ENCODE peak calls at places on chromosomes 3 and 15, in six cellular contexts. C, L, B, P, A and R are unnamed samples.

GRCh38 chr3:22269827-22270226 is 518.8 kb upstream of the ZNF385D start:
- DNase-seq in B (no peak), L (no peak), C (no peak), P (no peak), A (peak), R (no peak)

GRCh38 chr3:51710631-51711351 is 3.9 kb downstream of the GRM2 start:
- DNase-seq in C (no peak), L (no peak), P (no peak), A (no peak), B (no peak), R (peak)

GRCh38 chr3:25820372-25820771 is 30.5 kb downstream of the OXSM start:
- DNase-seq in L (no peak), P (no peak), A (peak), C (peak), B (no peak), R (peak)

GRCh38 chr15:91948001-91948608 is 94.6 kb downstream of the SLCO3A1 start:
- DNase-seq in P (peak), L (no peak), B (no peak), A (peak), C (peak), R (peak)

GRCh38 chr3:55669133-55669532 is 182.0 kb upstream of the WNT5A start:
- DNase-seq in A (no peak), C (no peak), B (no peak), P (no peak), L (no peak), R (no peak)

GRCh38 chr3:112786002-112786590 is 60.6 kb downstream of the CD200R1L start:
- DNase-seq in C (peak), A (peak), L (no peak), P (no peak), B (peak), R (no peak)

GRCh38 chr3:187130346-187131066 is 8.8 kb downstream of the RPL39L start:
- DNase-seq in C (peak), B (no peak), L (no peak), P (no peak), A (peak), R (no peak)

GRCh38 chr3:69925506-69925905 is 74.0 kb upstream of the SAMMSON start:
- DNase-seq in L (no peak), P (no peak), B (no peak), C (peak), A (no peak), R (no peak)

GRCh38 chr15:68126415-68126814 is 72.3 kb downstream of the PIAS1 start:
- DNase-seq in A (no peak), L (no peak), C (no peak), P (no peak), B (no peak), R (no peak)

GRCh38 chr3:141602706-141603105 is 115.9 kb downstream of the RASA2 start:
- DNase-seq in C (no peak), B (no peak), P (no peak), L (no peak), A (no peak), R (no peak)

GRCh38 chr15:38992541-38993334 is 428.1 kb upstream of the RASGRP1 start:
- DNase-seq in B (no peak), C (no peak), L (no peak), A (no peak), P (no peak), R (no peak)

GRCh38 chr3:6791161-6791560 is 69.8 kb upstream of the GRM7 start:
- DNase-seq in C (no peak), A (no peak), L (no peak), P (no peak), B (no peak), R (no peak)

GRCh38 chr3:140597792-140598191 is 80.1 kb upstream of the TRIM42 start:
- DNase-seq in L (no peak), C (no peak), B (no peak), A (no peak), P (no peak), R (no peak)

GRCh38 chr15:77034620-77035467 is 36.1 kb downstream of the TSPAN3 start:
- DNase-seq in B (no peak), P (peak), L (no peak), C (no peak), A (no peak), R (peak)

GRCh38 chr3:43966126-43966525 is 275.4 kb downstream of the ABHD5 start:
- DNase-seq in P (no peak), L (no peak), C (no peak), B (no peak), A (no peak), R (no peak)

GRCh38 chr15:48554112-48554511 is 91.4 kb downstream of the FBN1 start:
- DNase-seq in B (no peak), A (peak), C (no peak), P (no peak), L (no peak), R (no peak)

GRCh38 chr3:126837773-126838172 is 133.7 kb downstream of the CHCHD6 start:
- DNase-seq in L (no peak), P (no peak), B (no peak), A (no peak), C (no peak), R (no peak)

GRCh38 chr3:107247116-107247515 is 130.1 kb upstream of the CCDC54 start:
- DNase-seq in A (no peak), C (no peak), L (no peak), P (no peak), B (no peak), R (no peak)

GRCh38 chr3:45123841-45124269 is 22.3 kb downstream of the CDCP1 start:
- DNase-seq in P (no peak), B (no peak), A (peak), C (peak), L (no peak), R (no peak)

GRCh38 chr15:89851665-89852341 is 37.2 kb upstream of the ANPEP start:
- DNase-seq in L (no peak), P (no peak), A (no peak), B (no peak), C (no peak), R (no peak)

GRCh38 chr3:13750731-13751130 is 129.1 kb downstream of the WNT7A start:
- DNase-seq in C (no peak), B (peak), A (no peak), L (no peak), P (no peak), R (no peak)

GRCh38 chr3:62233065-62233464 is 140.3 kb downstream of the FEZF2 start:
- DNase-seq in P (no peak), A (no peak), C (no peak), B (no peak), L (no peak), R (peak)

GRCh38 chr3:149658444-149659172 is 783 bp upstream of the WWTR1 start:
- DNase-seq in L (peak), A (peak), B (peak), C (peak), P (peak), R (peak)

GRCh38 chr15:66836476-66837030 is 134.5 kb downstream of the SMAD6 start:
- DNase-seq in L (no peak), C (no peak), B (no peak), A (no peak), P (no peak), R (no peak)

GRCh38 chr3:31173118-31173718 is 278.8 kb upstream of the GADL1 start:
- DNase-seq in A (no peak), B (no peak), C (no peak), P (no peak), L (no peak), R (no peak)

GRCh38 chr15:76117181-76117580 is 57.4 kb downstream of the TMEM266 start:
- DNase-seq in A (no peak), C (no peak), L (no peak), P (no peak), B (peak), R (no peak)

GRCh38 chr3:23591374-23591773 is 214.4 kb upstream of the UBE2E1 start:
- DNase-seq in P (no peak), B (no peak), L (no peak), C (no peak), A (no peak), R (no peak)

GRCh38 chr3:18079739-18080138 is 337.3 kb upstream of the TBC1D5 start:
- DNase-seq in L (no peak), B (no peak), C (peak), A (no peak), P (no peak), R (no peak)

GRCh38 chr3:171190668-171191067 is 164.1 kb upstream of the SLC2A2 start:
- DNase-seq in L (no peak), P (no peak), B (no peak), A (no peak), C (peak), R (no peak)

GRCh38 chr3:150238995-150239612 is 169.0 kb upstream of the TSC22D2 start:
- DNase-seq in B (no peak), A (no peak), L (no peak), P (peak), C (no peak), R (peak)

DNA sequence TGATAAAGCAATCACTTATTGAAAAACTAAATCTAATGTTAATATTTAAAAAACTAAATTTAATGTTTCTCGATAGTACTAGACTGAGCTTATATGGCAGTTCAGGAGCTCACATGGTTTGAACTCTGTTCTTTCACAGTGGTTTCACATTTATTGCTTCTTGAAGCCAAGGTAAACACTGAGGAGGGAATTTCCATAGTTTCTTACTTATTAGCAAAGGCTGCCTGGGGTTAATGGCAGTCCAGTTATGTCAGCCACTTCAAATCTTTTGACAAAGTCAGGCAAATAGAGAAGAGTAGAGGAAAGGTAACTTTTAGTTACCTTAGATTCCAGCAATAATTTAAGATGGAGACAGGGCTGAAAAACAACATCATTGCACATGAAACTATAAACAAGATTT is 831.5 kb downstream of the ROBO2 start:
- DNase-seq in L (no peak), P (no peak), C (no peak), A (no peak), B (no peak), R (no peak)
- H3K9ac ChIP-seq in L (no peak), P (no peak), C (no peak), A (no peak), B (no peak), R (no peak)

DNA sequence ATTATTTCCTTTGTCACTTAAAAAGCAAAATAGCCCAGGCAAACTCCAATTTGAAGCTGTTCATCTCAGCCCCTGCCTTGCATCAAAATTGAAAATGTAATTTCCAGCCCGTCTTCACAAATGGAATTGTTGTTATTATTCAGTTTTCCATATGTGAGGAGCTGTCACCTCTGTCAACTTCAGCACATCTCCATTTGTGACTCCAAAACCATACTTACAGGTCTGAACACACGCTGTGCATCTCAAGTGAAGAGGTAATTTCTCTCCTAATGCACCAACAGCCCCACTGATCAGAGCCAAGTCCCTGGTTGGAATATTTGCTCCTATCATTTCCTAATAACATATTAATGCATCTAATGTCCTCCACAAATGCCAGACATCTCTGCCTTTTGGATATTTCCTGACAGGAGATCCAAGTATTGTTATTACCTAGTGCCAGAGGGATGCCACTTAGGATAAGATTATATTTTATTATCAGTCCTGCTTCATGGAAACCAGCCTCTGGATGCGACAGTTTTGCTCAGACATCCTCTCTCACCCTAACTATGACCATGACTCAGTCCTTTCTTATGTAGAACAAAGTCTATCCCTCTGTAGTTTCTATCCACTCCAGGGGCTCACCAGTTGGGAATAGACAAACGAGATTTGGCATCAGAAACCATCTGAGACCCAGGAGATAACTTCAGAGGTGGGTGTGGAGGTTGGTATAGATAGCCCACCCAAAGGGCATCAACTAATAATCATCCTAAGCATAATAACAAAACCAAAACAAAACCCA is 379.8 kb downstream of the VPS13C start:
- DNase-seq in C (no peak), P (no peak), B (no peak), L (no peak), A (no peak), R (no peak)
- H3K14ac ChIP-seq in C (no peak), P (no peak), B (no peak), L (no peak), A (no peak), R (no peak)

GRCh38 chr3:100048248-100048647 is 66.1 kb downstream of the FILIP1L start:
- DNase-seq in P (no peak), B (no peak), C (no peak), L (no peak), A (no peak), R (no peak)

GRCh38 chr3:100044369-100044768 is 69.9 kb downstream of the FILIP1L start:
- DNase-seq in L (no peak), B (no peak), P (no peak), C (no peak), A (no peak), R (no peak)

GRCh38 chr3:100045696-100046095 is 68.6 kb downstream of the FILIP1L start:
- DNase-seq in B (peak), P (no peak), L (no peak), C (peak), A (peak), R (no peak)

GRCh38 chr3:100046986-100047385 is 67.3 kb downstream of the FILIP1L start:
- DNase-seq in A (no peak), B (no peak), L (no peak), C (no peak), P (no peak), R (no peak)

DNA sequence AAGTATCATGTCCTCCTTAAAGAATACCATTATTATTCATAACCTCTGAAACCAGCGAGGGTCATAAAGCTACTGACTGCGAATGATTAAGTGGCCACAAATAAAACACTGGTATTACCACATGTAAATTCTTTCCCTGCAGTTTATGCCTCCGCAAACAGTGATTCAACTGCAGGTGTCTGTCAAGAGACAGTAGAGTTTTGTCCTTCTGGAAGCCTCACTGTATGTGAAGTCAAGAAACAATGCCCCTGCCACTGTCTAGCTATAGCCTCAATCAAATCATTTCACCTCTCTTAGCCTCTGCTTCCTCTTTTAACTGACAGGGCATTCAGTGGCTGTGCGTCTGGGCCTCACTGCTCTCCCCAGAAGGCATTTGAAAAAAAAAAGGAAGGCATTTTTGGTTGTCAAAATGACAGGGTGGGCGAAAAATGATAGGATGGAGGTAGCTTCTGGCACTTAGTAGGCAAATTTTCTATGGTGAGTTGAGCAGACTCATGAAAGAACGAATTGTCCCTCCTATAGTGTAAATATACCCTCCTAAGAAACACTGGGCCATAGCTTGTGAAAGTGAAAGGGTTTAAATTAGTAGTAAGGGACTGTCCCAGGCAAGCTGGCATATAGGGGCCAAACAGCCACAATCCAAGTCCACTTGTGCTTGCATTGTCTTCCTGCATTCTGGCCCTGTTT is 66.7 kb downstream of the FILIP1L start:
- DNase-seq in L (no peak), A (peak), B (peak), C (peak), P (no peak), R (no peak)
- H3K9ac ChIP-seq in L (no peak), A (no peak), B (no peak), C (no peak), P (no peak), R (no peak)

DNA sequence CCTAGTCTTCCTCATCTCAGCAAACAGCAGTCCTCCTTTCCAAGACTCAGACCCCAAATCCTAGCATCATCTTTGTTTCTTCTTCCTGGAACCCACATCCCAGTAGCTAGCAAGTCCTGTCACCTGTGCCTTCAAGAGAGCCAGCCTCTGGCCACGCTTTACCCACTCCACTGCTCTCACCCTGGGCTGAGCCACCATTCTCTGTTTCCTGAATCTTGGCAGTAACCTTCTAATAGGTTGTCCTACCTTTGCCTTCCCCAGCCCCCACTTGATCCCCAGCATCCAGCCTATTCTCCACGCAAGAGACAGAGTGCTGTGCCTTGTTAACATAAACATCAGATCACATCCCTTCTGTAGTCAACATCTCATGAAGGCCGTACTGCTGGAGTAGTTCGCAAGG is 323.4 kb downstream of the LRTM1 start:
- DNase-seq in L (no peak), A (no peak), P (no peak), B (no peak), C (no peak), R (no peak)
- H3K14ac ChIP-seq in L (no peak), A (no peak), P (no peak), B (no peak), C (no peak), R (no peak)

DNA sequence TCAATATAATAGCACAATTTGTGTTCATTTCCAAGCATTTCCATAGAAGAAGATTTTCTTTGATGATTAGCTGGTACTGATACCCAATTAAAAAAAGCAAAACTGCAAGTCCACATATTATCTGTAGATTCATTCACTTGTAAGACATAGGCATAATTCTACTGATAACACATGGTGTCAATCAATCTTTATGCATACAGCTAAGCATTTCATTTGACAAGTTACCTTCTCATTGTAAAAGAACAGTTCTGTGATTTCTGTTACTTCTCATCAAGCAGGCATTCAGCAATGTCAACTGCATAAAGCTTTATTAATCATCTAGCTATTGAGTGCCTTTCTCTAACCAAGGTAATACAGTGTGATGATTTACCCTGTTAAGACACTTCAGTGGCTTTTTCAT is 672.0 kb downstream of the PLOD2 start:
- DNase-seq in P (no peak), B (no peak), L (no peak), A (no peak), C (no peak), R (no peak)
- H3K9ac ChIP-seq in P (no peak), B (no peak), L (no peak), A (no peak), C (no peak), R (no peak)